ENCODE peak calls at places on chromosomes 2 and 18, in six cellular contexts. K is GM23338, I is HCT116, H is GM23248, R is hepatocyte, W is MM.1S. V is an unnamed sample. For H3K9me2, the result is how much of the 10 kb centered on the place peaks cover.

GRCh38 chr2:195202163-195202845 is 454.7 kb upstream of the SLC39A10 start:
- DNase-seq in K (no peak), I (no peak), H (peak), R (no peak), W (no peak), V (no peak)

GRCh38 chr18:74163019-74163656 is 14.8 kb downstream of the TIMM21 start:
- DNase-seq in K (no peak), I (no peak), H (peak), R (no peak), W (no peak), V (no peak)

GRCh38 chr2:160719116-160719515 is 225.5 kb upstream of the RBMS1 start:
- DNase-seq in K (no peak), I (no peak), H (peak), R (no peak), W (no peak), V (no peak)

GRCh38 chr2:179274749-179275148 is 10.1 kb upstream of the SESTD1 start:
- DNase-seq in K (no peak), I (no peak), H (no peak), R (no peak), W (peak), V (peak)

GRCh38 chr18:51726614-51727013 is 529.1 kb upstream of the MEX3C start:
- DNase-seq in K (no peak), I (no peak), H (no peak), R (no peak), W (peak), V (peak)

GRCh38 chr18:9025104-9025838 is 77.2 kb upstream of the NDUFV2 start:
- DNase-seq in K (no peak), I (peak), H (peak), R (peak), W (no peak), V (no peak)

GRCh38 chr18:23170137-23170536 is 34.9 kb downstream of the CABLES1 start:
- DNase-seq in K (no peak), I (no peak), H (no peak), R (no peak), W (no peak), V (no peak)

GRCh38 chr2:98757904-98758421 is 27.0 kb upstream of the MGAT4A start:
- DNase-seq in K (no peak), I (peak), H (peak), R (no peak), W (no peak), V (peak)

GRCh38 chr18:65206551-65207260 is 544.1 kb upstream of the CDH7 start:
- DNase-seq in K (peak), I (no peak), H (no peak), R (peak), W (no peak), V (no peak)

GRCh38 chr18:48009116-48009825 is 78.8 kb upstream of the SMAD2 start:
- DNase-seq in K (no peak), I (no peak), H (no peak), R (no peak), W (no peak), V (no peak)

GRCh38 chr18:48011926-48012469 is 81.5 kb upstream of the SMAD2 start:
- DNase-seq in K (no peak), I (no peak), H (no peak), R (no peak), W (no peak), V (no peak)

GRCh38 chr18:48010264-48010663 is 79.8 kb upstream of the SMAD2 start:
- DNase-seq in K (no peak), I (no peak), H (no peak), R (no peak), W (no peak), V (no peak)

GRCh38 chr18:48017625-48018024 is 87.2 kb upstream of the SMAD2 start:
- DNase-seq in K (no peak), I (no peak), H (peak), R (no peak), W (no peak), V (no peak)

DNA sequence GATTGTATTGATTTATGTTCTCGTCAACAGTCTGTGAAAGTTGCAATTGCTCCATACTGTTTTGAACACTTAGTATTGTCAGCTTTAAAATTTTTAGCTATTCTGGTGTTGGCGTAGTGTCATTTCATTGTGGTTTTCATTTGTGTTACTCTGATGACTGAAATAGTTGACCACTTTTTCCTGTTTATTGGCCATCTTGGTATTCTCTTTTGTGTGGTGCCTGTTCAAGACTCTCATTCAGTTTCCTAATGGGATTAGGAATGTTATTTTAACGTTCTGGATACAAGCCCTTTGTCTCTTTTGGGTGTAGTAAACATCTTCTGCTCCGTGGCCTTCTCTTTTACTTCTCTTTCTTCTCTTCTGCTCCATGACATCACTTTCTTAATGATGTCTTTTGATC is 82.7 kb upstream of the SMAD2 start:
- DNase-seq in K (no peak), I (no peak), H (no peak), R (no peak), W (no peak), V (no peak)
- H3K9me2 ChIP-seq in K (under half), I (under half), H (under half), R (under half), W (under half), V (under half)

DNA sequence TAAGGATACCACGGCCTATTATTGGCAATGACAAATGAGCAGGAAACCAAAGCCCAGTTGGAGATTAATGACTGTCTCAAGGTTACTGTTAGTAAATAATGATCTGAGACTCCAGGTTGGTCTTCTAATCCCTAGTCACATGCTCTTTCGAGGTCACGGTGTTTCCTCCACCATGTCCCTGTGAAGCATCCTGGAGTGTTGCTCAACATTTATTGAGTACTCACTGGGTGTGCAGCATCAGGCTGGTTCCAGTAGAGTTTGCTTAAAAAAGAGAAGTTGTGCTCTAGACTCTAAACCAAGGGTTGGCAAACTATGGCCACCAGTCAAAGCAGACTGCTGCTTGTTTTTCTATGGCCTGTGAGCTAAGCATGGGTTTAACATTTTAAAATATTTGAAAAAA is 263.8 kb upstream of the ATP5MC3 start:
- DNase-seq in K (no peak), I (no peak), H (no peak), R (peak), W (no peak), V (no peak)
- TF ChIP-seq EZH2phosphoT487 in K (no peak), I (no peak), H (no peak), R (no peak), W (no peak), V (no peak)

GRCh38 chr2:174873457-174873856 is 109.2 kb upstream of the CHRNA1 start:
- DNase-seq in K (peak), I (no peak), H (peak), R (no peak), W (no peak), V (no peak)
- H3K4me3 ChIP-seq in K (no peak), I (no peak), H (no peak), R (no peak), W (no peak), V (no peak)

GRCh38 chr2:152607793-152608300 is 109.4 kb downstream of the PRPF40A start:
- DNase-seq in K (no peak), I (no peak), H (no peak), R (no peak), W (no peak), V (no peak)
- H3K9me2 ChIP-seq in K (under half), I (under half), H (under half), R (under half), W (under half), V (under half)

DNA sequence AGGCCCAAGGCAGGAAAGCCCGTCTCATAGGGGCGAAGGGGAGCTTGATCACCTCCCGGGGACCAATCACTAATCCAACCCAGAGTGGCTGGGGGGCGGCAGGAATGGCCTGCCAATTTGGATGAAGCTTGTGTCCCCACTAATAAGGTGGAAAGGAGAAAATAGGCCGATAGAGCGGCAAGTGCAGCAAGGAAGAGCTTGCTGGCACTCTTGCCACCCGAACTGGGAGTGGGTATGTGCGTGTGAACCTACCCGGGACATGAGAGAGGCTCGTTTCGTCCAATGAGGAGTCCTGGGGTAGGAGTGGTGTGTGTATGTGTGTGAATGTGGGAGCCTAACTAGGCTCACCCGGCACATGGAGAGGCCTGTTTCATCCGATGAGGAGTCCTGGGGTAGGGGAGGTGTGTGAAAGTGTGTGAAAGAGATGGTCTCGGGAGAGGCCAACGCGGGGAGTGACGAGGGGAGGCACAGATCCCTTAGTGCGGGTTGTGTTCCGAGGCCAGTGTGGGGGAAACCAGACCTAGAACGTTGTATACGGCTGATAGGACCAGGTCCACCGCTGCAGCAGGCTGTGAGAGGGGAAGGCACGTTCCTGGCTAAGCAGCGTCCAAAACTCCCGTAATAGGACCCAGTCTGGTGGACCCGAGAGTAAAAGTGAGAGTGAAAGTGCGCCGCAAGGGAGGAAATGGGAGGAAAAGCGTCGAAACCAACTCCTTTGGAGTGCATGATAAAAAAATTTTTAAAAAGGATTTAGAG is 47.1 kb upstream of the SELENOI start:
- DNase-seq in K (peak), I (no peak), H (peak), R (peak), W (no peak), V (no peak)
- TF ChIP-seq EZH2phosphoT487 in K (no peak), I (no peak), H (no peak), R (no peak), W (no peak), V (no peak)